ENCODE peak calls at places on chromosomes 12 and 14, in six cellular contexts. I is T-cell, F is germinal center, J is neuronal stem cell, C is NCI-H1092 treated with DMSO at 0.1 percent for 48 hours, N is ELR. S is an unnamed sample.
A peak's percentile ranks its signal among the peaks of the same experiment; 100 is the strongest.

GRCh38 chr12:57110189-57111045 is 745 bp downstream of the STAT6 start:
- DNase-seq in I (no peak), F (peak; percentile 68), N (peak; percentile 71), C (no peak), J (no peak), S (peak; percentile 59)

GRCh38 chr14:90091393-90091792 is 29.6 kb downstream of the KCNK13 start:
- DNase-seq in N (no peak), F (no peak), C (peak; percentile 69), I (no peak), J (no peak), S (no peak)

GRCh38 chr12:46831335-46832083 is 5.7 kb upstream of the SLC38A4 start:
- DNase-seq in N (peak; percentile 24), C (no peak), I (no peak), J (peak; percentile 24), F (no peak), S (peak; percentile 57)

GRCh38 chr14:42628591-42628990 is 1021.9 kb downstream of the LRFN5 start:
- DNase-seq in C (no peak), I (no peak), N (no peak), F (no peak), J (no peak), S (no peak)

GRCh38 chr12:64670856-64671639 is 60.8 kb downstream of the RASSF3 start:
- DNase-seq in J (no peak), N (peak; percentile 65), F (no peak), C (no peak), I (no peak), S (peak; percentile 61)

GRCh38 chr12:79782197-79782890 is 91.6 kb upstream of the PAWR start:
- DNase-seq in I (no peak), F (no peak), J (no peak), N (no peak), C (no peak), S (peak; percentile 71)

GRCh38 chr14:101185081-101185835 is 281.7 kb upstream of the RTL1 start:
- DNase-seq in N (no peak), F (no peak), C (no peak), J (no peak), I (no peak), S (no peak)

GRCh38 chr12:48185181-48185919 is 1.9 kb downstream of the CCDC184 start:
- DNase-seq in N (peak; percentile 41), C (no peak), I (no peak), F (peak; percentile 22), J (no peak), S (no peak)

GRCh38 chr14:68688872-68689371 is 103.9 kb downstream of the ZFP36L1 start:
- DNase-seq in C (no peak), I (no peak), N (peak; percentile 29), F (no peak), J (peak; percentile 23), S (peak; percentile 77)

GRCh38 chr14:63770187-63770807 is 42.4 kb upstream of the SGPP1 start:
- DNase-seq in F (peak; percentile 33), J (no peak), C (peak; percentile 42), N (peak; percentile 73), I (peak; percentile 15), S (no peak)

GRCh38 chr14:54818201-54819133 is 84.2 kb downstream of the GCH1 start:
- DNase-seq in J (no peak), F (no peak), I (no peak), C (peak; percentile 92), N (peak; percentile 78), S (peak; percentile 88)

GRCh38 chr12:78820946-78821345 is 43.6 kb upstream of the SYT1 start:
- DNase-seq in F (no peak), I (no peak), N (no peak), C (no peak), J (no peak), S (no peak)

GRCh38 chr14:104228716-104229620 is 90.6 kb downstream of the KIF26A start:
- DNase-seq in J (no peak), I (no peak), F (no peak), C (no peak), N (no peak), S (no peak)

S was measured in cardiac muscle cell.